ENCODE peak calls at places on chromosomes 4 and X, in five cellular contexts. Y is activated CD4-positive, alpha-beta T cell treated with anti-CD3 and anti-CD28 coated beads, Interleukin-2, amount 10 ng/mL, durations not matched to agents 7 days and 5 days; V is stimulated activated CD8-positive, alpha-beta memory T cell treated with anti-CD3 and anti-CD28 coated beads, Interleukin-15, amount 100 ng/mL, for 24 hours; H is HTR-8/SVneo; X is activated T-cell treated with anti-CD3 and anti-CD28 coated beads for 4 hours. F is an unnamed sample.

GRCh38 chr4:48931459-48931858 is 24.9 kb upstream of the OCIAD2 start:
- DNase-seq in Y (no peak), V (no peak), H (no peak), X (no peak), F (no peak)

GRCh38 chr4:124389591-124389990 is 322.9 kb downstream of the ANKRD50 start:
- DNase-seq in Y (no peak), V (no peak), H (no peak), X (no peak), F (no peak)

GRCh38 chr4:155237567-155237966 is 29.1 kb downstream of the NPY2R start:
- DNase-seq in Y (no peak), V (no peak), H (no peak), X (no peak), F (no peak)

GRCh38 chrX:23766650-23767551 is 16.1 kb upstream of the SAT1 start:
- DNase-seq in Y (peak), V (no peak), H (no peak), X (no peak), F (no peak)

GRCh38 chr4:151540728-151541437 is 131.9 kb downstream of the FHIP1A start:
- DNase-seq in Y (no peak), V (no peak), H (peak), X (no peak), F (no peak)

GRCh38 chrX:53831662-53832635 is 145.4 kb upstream of the HUWE1 start:
- DNase-seq in Y (peak), V (no peak), H (peak), X (peak), F (peak)

GRCh38 chrX:129876734-129877395 is 29.1 kb upstream of the UTP14A start:
- DNase-seq in Y (no peak), V (no peak), H (peak), X (no peak), F (peak)

GRCh38 chrX:149312936-149313432 is 192.1 kb downstream of the IDS start:
- DNase-seq in Y (no peak), V (no peak), H (no peak), X (no peak), F (no peak)

GRCh38 chr4:107044170-107044569 is 8.1 kb upstream of the DKK2 start:
- DNase-seq in Y (no peak), V (no peak), H (no peak), X (no peak), F (no peak)

GRCh38 chr4:25235401-25235800 is 1.6 kb downstream of the PI4K2B start:
- DNase-seq in Y (no peak), V (no peak), H (no peak), X (no peak), F (no peak)

GRCh38 chrX:121579016-121579760 is 531.8 kb downstream of the GLUD2 start:
- DNase-seq in Y (peak), V (no peak), H (no peak), X (no peak), F (peak)

GRCh38 chr4:152422817-152423320 is 113.0 kb downstream of the FBXW7 start:
- DNase-seq in Y (no peak), V (no peak), H (no peak), X (no peak), F (no peak)

GRCh38 chr4:825969-826330 is at the start of gene CPLX1:
- DNase-seq in Y (no peak), V (no peak), H (peak), X (no peak), F (no peak)

GRCh38 chr4:124555959-124556358 is 156.6 kb downstream of the ANKRD50 start:
- DNase-seq in Y (no peak), V (no peak), H (no peak), X (no peak), F (no peak)

GRCh38 chr4:152938237-152938969 is 2.3 kb downstream of the FHDC1 start:
- DNase-seq in Y (no peak), V (no peak), H (no peak), X (no peak), F (no peak)

GRCh38 chrX:131262738-131263679 is 26.1 kb downstream of the IGSF1 start:
- DNase-seq in Y (peak), V (no peak), H (no peak), X (no peak), F (no peak)

GRCh38 chr4:158630893-158631292 is 40.8 kb downstream of the C4orf46 start:
- DNase-seq in Y (no peak), V (no peak), H (no peak), X (no peak), F (no peak)

GRCh38 chr4:31228068-31228467 is 507.9 kb downstream of the PCDH7 start:
- DNase-seq in Y (no peak), V (no peak), H (no peak), X (no peak), F (no peak)